ENCODE peak calls at places on chromosomes 4 and X, in seven cellular contexts. K is body of pancreas; W is endothelial cell; N is effector CD4-positive, alpha-beta T cell; R is left colon; J is kidney glomerular epithelial cell; C is IMR-90. I is an unnamed sample.

GRCh38 chrX:17433965-17434364 is 59.0 kb downstream of the NHS start:
- DNase-seq in W (no peak), J (no peak), R (no peak), C (no peak), K (no peak), N (no peak), I (no peak)

GRCh38 chr4:151359576-151359975 is 34.2 kb upstream of the SH3D19 start:
- DNase-seq in N (no peak), C (no peak), K (no peak), R (peak; percentile 62), W (no peak), J (no peak), I (no peak)

GRCh38 chrX:67612231-67612630 is 68.4 kb downstream of the AR start:
- DNase-seq in W (no peak), C (peak; percentile 32), R (no peak), N (no peak), J (peak; percentile 0), K (no peak), I (peak; percentile 69)

GRCh38 chrX:17736856-17737706 is at the start of gene SCML1:
- DNase-seq in W (peak; percentile 86), R (peak; percentile 98), K (peak; percentile 99), J (peak; percentile 80), N (peak; percentile 73), C (peak; percentile 95), I (peak; percentile 93)

GRCh38 chr4:57234252-57234775 is 124.1 kb upstream of the IGFBP7 start:
- DNase-seq in W (no peak), C (no peak), K (no peak), N (no peak), R (no peak), J (no peak), I (no peak)

GRCh38 chrX:33434256-33435092 is 223.1 kb upstream of the DMD start:
- DNase-seq in R (no peak), W (peak; percentile 61), C (peak; percentile 37), K (peak; percentile 74), N (peak; percentile 14), J (peak; percentile 14), I (peak; percentile 0)

GRCh38 chr4:48943387-48943786 is 36.8 kb upstream of the OCIAD2 start:
- DNase-seq in K (no peak), W (no peak), R (no peak), N (no peak), C (no peak), J (no peak), I (no peak)

GRCh38 chr4:43132010-43132582 is 239.6 kb downstream of the GRXCR1 start:
- DNase-seq in J (peak; percentile 73), R (no peak), K (peak; percentile 76), W (peak; percentile 77), C (peak; percentile 66), N (no peak), I (peak; percentile 3)

GRCh38 chr4:152190907-152191306 is 345.0 kb downstream of the FBXW7 start:
- DNase-seq in N (no peak), R (no peak), K (no peak), W (no peak), J (no peak), C (no peak), I (no peak)

GRCh38 chr4:101871962-101872676 is 81.6 kb downstream of the BANK1 start:
- DNase-seq in R (no peak), K (no peak), W (no peak), N (no peak), J (no peak), C (no peak), I (no peak)

GRCh38 chr4:6250235-6250983 is 19.2 kb upstream of the WFS1 start:
- DNase-seq in K (no peak), R (no peak), W (peak; percentile 60), J (peak; percentile 44), C (peak; percentile 59), N (peak; percentile 37), I (peak; percentile 55)

GRCh38 chrX:54640721-54641120 is 110.7 kb downstream of the GNL3L start:
- DNase-seq in C (no peak), J (no peak), N (no peak), R (no peak), K (no peak), W (no peak), I (no peak)

GRCh38 chrX:132491191-132491590 is 2.4 kb upstream of the MBNL3 start:
- DNase-seq in K (peak; percentile 45), R (peak; percentile 31), W (no peak), N (no peak), C (no peak), J (no peak), I (no peak)

GRCh38 chr4:38950159-38950558 is 82.0 kb downstream of the TMEM156 start:
- DNase-seq in R (no peak), N (no peak), K (no peak), W (no peak), J (no peak), C (no peak), I (no peak)

GRCh38 chr4:4647041-4647440 is 105.2 kb upstream of the STX18 start:
- DNase-seq in W (no peak), K (no peak), R (no peak), C (peak; percentile 44), J (no peak), N (no peak), I (peak; percentile 45)

GRCh38 chr4:43242611-43243010 is 350.1 kb downstream of the GRXCR1 start:
- DNase-seq in K (no peak), R (no peak), C (peak; percentile 39), W (no peak), N (no peak), J (no peak), I (no peak)

GRCh38 chrX:43958529-43958928 is 14.7 kb downstream of the NDP start:
- DNase-seq in W (peak; percentile 27), K (peak; percentile 15), R (no peak), C (peak; percentile 83), J (peak; percentile 48), N (peak; percentile 2), I (peak; percentile 74)

GRCh38 chr4:123305746-123306145 is 90.8 kb upstream of the SPRY1 start:
- DNase-seq in W (no peak), K (no peak), N (no peak), C (no peak), R (no peak), J (no peak), I (no peak)

GRCh38 chr4:3079694-3080123 is 5.2 kb downstream of the HTT start:
- DNase-seq in W (no peak), K (no peak), J (no peak), C (no peak), R (no peak), N (no peak), I (no peak)

GRCh38 chr4:101787917-101788316 is 2.6 kb upstream of the BANK1 start:
- DNase-seq in R (no peak), K (no peak), W (no peak), J (no peak), N (no peak), C (no peak), I (no peak)

GRCh38 chr4:22385615-22386014 is 130.3 kb downstream of the ADGRA3 start:
- DNase-seq in W (no peak), J (peak; percentile 16), K (no peak), N (no peak), C (peak; percentile 74), R (no peak), I (peak; percentile 73)

GRCh38 chr4:91984466-91984865 is 319.3 kb upstream of the GRID2 start:
- DNase-seq in W (no peak), N (no peak), K (no peak), R (no peak), C (no peak), J (no peak), I (no peak)

GRCh38 chr4:42083816-42084215 is 68.6 kb downstream of the BEND4 start:
- DNase-seq in C (peak; percentile 21), J (no peak), R (no peak), K (no peak), N (no peak), W (no peak), I (peak; percentile 20)

GRCh38 chrX:47991263-47992092 is 12.3 kb downstream of the ZNF182 start:
- DNase-seq in N (no peak), J (peak; percentile 23), C (peak; percentile 53), R (no peak), K (no peak), W (no peak), I (peak; percentile 60)

GRCh38 chr4:148800943-148801342 is 358.7 kb upstream of the NR3C2 start:
- DNase-seq in C (no peak), R (no peak), N (no peak), J (no peak), W (no peak), K (no peak), I (no peak)

GRCh38 chrX:139881130-139881529 is 51.7 kb downstream of the ATP11C start:
- DNase-seq in W (no peak), K (no peak), R (no peak), C (peak; percentile 54), J (no peak), N (no peak), I (peak; percentile 61)

GRCh38 chrX:31871989-31872388 is 800.1 kb upstream of the FTHL17 start:
- DNase-seq in R (no peak), C (no peak), K (no peak), W (no peak), J (no peak), N (no peak), I (no peak)

GRCh38 chr4:171929477-171929876 is 116.3 kb downstream of the GALNTL6 start:
- DNase-seq in W (no peak), C (no peak), N (no peak), J (no peak), K (no peak), R (no peak), I (no peak)

GRCh38 chr4:66273110-66273509 is 602.8 kb upstream of the EPHA5 start:
- DNase-seq in K (no peak), C (no peak), W (no peak), N (no peak), R (no peak), J (no peak), I (no peak)

I was measured in EL.